ENCODE peak calls at places on chromosomes 13 and 19, in nine cellular contexts. Y is MV-4-11; I is left cardiac atrium; O is brain microvascular endothelial cell; Z is HT1080; U is activated CD4-positive, alpha-beta memory T cell treated with anti-CD3 and anti-CD28 coated beads, Interleukin-2, amount 10 ng/mL, durations not matched to agents 7 days and 5 days; E is left lobe of liver; S is central memory CD8-positive, alpha-beta T cell; V is pancreas. H is an unnamed sample.

GRCh38 chr13:47310376-47310775 is 413.5 kb upstream of the HTR2A start:
- DNase-seq in V (no peak), Z (peak; percentile 53), Y (no peak), O (no peak), S (no peak), E (no peak), U (no peak), I (no peak), H (no peak)

GRCh38 chr13:93029536-93029935 is 197.1 kb upstream of the GPC6 start:
- DNase-seq in Z (no peak), I (no peak), U (no peak), Y (no peak), S (no peak), E (no peak), O (peak; percentile 56), V (no peak), H (no peak)

GRCh38 chr13:74299688-74300087 is 165.5 kb upstream of the KLF12 start:
- DNase-seq in V (no peak), Y (peak; percentile 95), Z (no peak), I (no peak), U (no peak), E (no peak), S (no peak), O (no peak), H (no peak)

GRCh38 chr19:5503598-5503997 is 48.4 kb downstream of the ZNRF4 start:
- DNase-seq in U (no peak), S (no peak), I (no peak), Z (peak; percentile 24), V (no peak), Y (no peak), E (no peak), O (no peak), H (no peak)

GRCh38 chr13:39422845-39423565 is 180.0 kb downstream of the LHFPL6 start:
- DNase-seq in Z (no peak), E (no peak), Y (peak; percentile 57), U (no peak), I (no peak), V (no peak), O (no peak), S (no peak), H (no peak)

GRCh38 chr19:4986056-4986455 is 17.1 kb downstream of the KDM4B start:
- DNase-seq in Z (no peak), Y (no peak), I (no peak), U (no peak), V (no peak), S (no peak), E (no peak), O (no peak), H (no peak)

GRCh38 chr13:99215466-99215865 is 14.8 kb downstream of the UBAC2 start:
- DNase-seq in V (no peak), Y (no peak), E (no peak), Z (no peak), I (no peak), O (no peak), S (peak; percentile 35), U (peak; percentile 74), H (no peak)

GRCh38 chr19:6164906-6165531 is 29.6 kb downstream of the ACSBG2 start:
- DNase-seq in U (no peak), S (no peak), Z (no peak), I (no peak), O (no peak), E (no peak), Y (no peak), V (no peak), H (no peak)

GRCh38 chr13:86737334-86737932 is 933.7 kb upstream of the SLITRK5 start:
- DNase-seq in E (no peak), I (no peak), O (no peak), S (no peak), Z (no peak), V (no peak), Y (no peak), U (no peak), H (no peak)

GRCh38 chr13:77113496-77113895 is 86.5 kb upstream of the FBXL3 start:
- DNase-seq in S (no peak), Y (no peak), I (no peak), E (no peak), V (no peak), O (no peak), Z (no peak), U (no peak), H (no peak)